ENCODE peak calls at places on chromosomes 1 and 21, in ten cellular contexts. Y is stomach, M is T-helper 2 cell, U is NCI-H1092 treated with DMSO at 0.1 percent for 48 hours, O is KG1, K is NCI-H1105 treated with DMSO at 0.1 percent for 48 hours, L is AG08396, G is fibroblast of lung, J is HEK293T, C is HFFc6. I is an unnamed sample.

GRCh38 chr1:25135903-25136302 is 96.4 kb downstream of the SYF2 start:
- DNase-seq in Y (no peak), M (no peak), U (peak), O (no peak), K (peak), L (no peak), G (no peak), J (no peak), C (no peak), I (no peak)

GRCh38 chr1:40766017-40766416 is 17.6 kb upstream of the KCNQ4 start:
- DNase-seq in Y (no peak), M (no peak), U (no peak), O (no peak), K (no peak), L (no peak), G (no peak), J (no peak), C (no peak), I (no peak)

GRCh38 chr1:113946668-113947387 is 17.7 kb downstream of the HIPK1 start:
- DNase-seq in Y (no peak), M (no peak), U (no peak), O (no peak), K (no peak), L (no peak), G (peak), J (no peak), C (no peak), I (no peak)

GRCh38 chr1:199784127-199784526 is 243.4 kb upstream of the NR5A2 start:
- DNase-seq in Y (no peak), M (no peak), U (no peak), O (no peak), K (no peak), L (no peak), G (peak), J (no peak), C (peak), I (no peak)

GRCh38 chr1:165481820-165482532 is 37.0 kb upstream of the RXRG start:
- DNase-seq in Y (peak), M (no peak), U (no peak), O (no peak), K (no peak), L (peak), G (peak), J (no peak), C (peak), I (no peak)

GRCh38 chr1:200107004-200107470 is 79.5 kb downstream of the NR5A2 start:
- DNase-seq in Y (no peak), M (no peak), U (no peak), O (no peak), K (peak), L (no peak), G (peak), J (no peak), C (no peak), I (no peak)

GRCh38 chr1:201750934-201751333 is 78.0 kb upstream of the IPO9 start:
- DNase-seq in Y (no peak), M (no peak), U (no peak), O (no peak), K (no peak), L (no peak), G (peak), J (no peak), C (peak), I (no peak)

GRCh38 chr1:224333939-224334701 is 4.1 kb upstream of the NVL start:
- DNase-seq in Y (no peak), M (no peak), U (no peak), O (peak), K (no peak), L (peak), G (peak), J (no peak), C (peak), I (no peak)

GRCh38 chr1:35031103-35031452 is 667 bp downstream of the ZMYM6 start:
- DNase-seq in Y (no peak), M (no peak), U (no peak), O (no peak), K (no peak), L (peak), G (peak), J (peak), C (peak), I (no peak)

GRCh38 chr1:35718492-35719336 is at the start of gene C1orf216:
- DNase-seq in Y (peak), M (peak), U (peak), O (no peak), K (peak), L (peak), G (peak), J (no peak), C (peak), I (peak)

GRCh38 chr21:34986561-34987533 is 62.3 kb downstream of the RUNX1 start:
- DNase-seq in Y (no peak), M (peak), U (no peak), O (no peak), K (no peak), L (no peak), G (peak), J (no peak), C (peak), I (no peak)

GRCh38 chr1:26862781-26863676 is at the start of gene SFN:
- DNase-seq in Y (peak), M (no peak), U (peak), O (no peak), K (peak), L (no peak), G (no peak), J (peak), C (no peak), I (peak)

GRCh38 chr1:164716992-164717703 is 158.2 kb downstream of the PBX1 start:
- DNase-seq in Y (no peak), M (no peak), U (no peak), O (peak), K (no peak), L (no peak), G (no peak), J (no peak), C (peak), I (no peak)

GRCh38 chr1:13730751-13731482 is 30.9 kb downstream of the PRDM2 start:
- DNase-seq in Y (peak), M (peak), U (no peak), O (peak), K (no peak), L (no peak), G (no peak), J (no peak), C (no peak), I (no peak)

GRCh38 chr1:50038235-50038809 is 14.6 kb upstream of the AGBL4 start:
- DNase-seq in Y (no peak), M (no peak), U (no peak), O (no peak), K (no peak), L (no peak), G (no peak), J (no peak), C (no peak), I (no peak)

GRCh38 chr1:93262645-93263044 is 82.1 kb downstream of the CCDC18 start:
- DNase-seq in Y (no peak), M (no peak), U (no peak), O (no peak), K (no peak), L (no peak), G (no peak), J (no peak), C (no peak), I (no peak)

GRCh38 chr1:39268112-39268581 is 63.7 kb downstream of the MACF1 start:
- DNase-seq in Y (no peak), M (peak), U (peak), O (no peak), K (peak), L (peak), G (peak), J (peak), C (peak), I (peak)

GRCh38 chr1:66323958-66324357 is 210.0 kb upstream of the SGIP1 start:
- DNase-seq in Y (no peak), M (no peak), U (no peak), O (no peak), K (no peak), L (no peak), G (no peak), J (no peak), C (no peak), I (no peak)

GRCh38 chr1:204461331-204462228 is 33.0 kb downstream of the PIK3C2B start:
- DNase-seq in Y (no peak), M (peak), U (no peak), O (peak), K (no peak), L (no peak), G (no peak), J (no peak), C (no peak), I (peak)

GRCh38 chr1:235857756-235858155 is 8.9 kb downstream of the LYST start:
- DNase-seq in Y (no peak), M (no peak), U (no peak), O (no peak), K (no peak), L (no peak), G (no peak), J (no peak), C (no peak), I (no peak)

GRCh38 chr1:16393255-16394177 is 26.5 kb downstream of the SZRD1 start:
- DNase-seq in Y (no peak), M (no peak), U (no peak), O (no peak), K (no peak), L (no peak), G (no peak), J (no peak), C (no peak), I (no peak)

GRCh38 chr1:3954391-3955160 is 54.5 kb upstream of the C1orf174 start:
- DNase-seq in Y (no peak), M (no peak), U (no peak), O (no peak), K (no peak), L (no peak), G (no peak), J (no peak), C (no peak), I (no peak)

GRCh38 chr21:26297856-26298255 is 127.3 kb upstream of the APP start:
- DNase-seq in Y (no peak), M (no peak), U (no peak), O (no peak), K (no peak), L (no peak), G (peak), J (no peak), C (no peak), I (no peak)

GRCh38 chr1:145918992-145919939 is 749 bp upstream of the PEX11B start:
- DNase-seq in Y (peak), M (no peak), U (peak), O (no peak), K (peak), L (peak), G (peak), J (no peak), C (peak), I (peak)

GRCh38 chr1:48644190-48644930 is 132.3 kb downstream of the BEND5 start:
- DNase-seq in Y (no peak), M (no peak), U (no peak), O (no peak), K (no peak), L (no peak), G (no peak), J (no peak), C (no peak), I (no peak)

GRCh38 chr1:36481771-36482723 is 666 bp downstream of the CSF3R start:
- DNase-seq in Y (no peak), M (no peak), U (no peak), O (no peak), K (no peak), L (no peak), G (no peak), J (no peak), C (no peak), I (no peak)

GRCh38 chr1:27993241-27993640 is 33.5 kb downstream of the XKR8 start:
- DNase-seq in Y (no peak), M (no peak), U (no peak), O (no peak), K (no peak), L (no peak), G (no peak), J (no peak), C (no peak), I (no peak)

GRCh38 chr1:20126806-20127440 is 7.6 kb upstream of the PLA2G2D start:
- DNase-seq in Y (no peak), M (no peak), U (no peak), O (no peak), K (no peak), L (no peak), G (no peak), J (no peak), C (no peak), I (no peak)

GRCh38 chr1:110148961-110149360 is 1.3 kb upstream of the SLC6A17 start:
- DNase-seq in Y (no peak), M (no peak), U (no peak), O (no peak), K (no peak), L (no peak), G (no peak), J (peak), C (peak), I (no peak)

I was measured in endothelial cell.